ENCODE peak calls at places on chromosomes 6 and 20, in six cellular contexts. One of them, this sample, is unnamed.

GRCh38 chr6:132122871-132123270 is 171.7 kb upstream of the CCN2 start:
- DNase-seq in stimulated activated CD4-positive, alpha-beta T cell treated with anti-CD3 and anti-CD28 coated beads, Interleukin-1b, Interleukin-23, amount 100 ng/mL, for 24 hours: no peak
- DNase-seq in fibroblast of gingiva: no peak
- DNase-seq in HS-5: no peak
- DNase-seq in fibroblast of pulmonary artery: no peak
- DNase-seq in GM06990: no peak
- DNase-seq in this sample: no peak

GRCh38 chr6:143397229-143398222 is 53.0 kb downstream of the ADAT2 start:
- DNase-seq in stimulated activated CD4-positive, alpha-beta T cell treated with anti-CD3 and anti-CD28 coated beads, Interleukin-1b, Interleukin-23, amount 100 ng/mL, for 24 hours: no peak
- DNase-seq in fibroblast of gingiva: peak; percentile 7
- DNase-seq in HS-5: peak; percentile 36
- DNase-seq in fibroblast of pulmonary artery: peak; percentile 92
- DNase-seq in GM06990: no peak
- DNase-seq in this sample: no peak

GRCh38 chr20:41572010-41572572 is 46.1 kb downstream of the CHD6 start:
- DNase-seq in stimulated activated CD4-positive, alpha-beta T cell treated with anti-CD3 and anti-CD28 coated beads, Interleukin-1b, Interleukin-23, amount 100 ng/mL, for 24 hours: no peak
- DNase-seq in fibroblast of gingiva: no peak
- DNase-seq in HS-5: no peak
- DNase-seq in fibroblast of pulmonary artery: peak; percentile 10
- DNase-seq in GM06990: no peak
- DNase-seq in this sample: no peak

GRCh38 chr6:105384004-105384403 is 18.9 kb downstream of the PREP start:
- DNase-seq in stimulated activated CD4-positive, alpha-beta T cell treated with anti-CD3 and anti-CD28 coated beads, Interleukin-1b, Interleukin-23, amount 100 ng/mL, for 24 hours: no peak
- DNase-seq in fibroblast of gingiva: no peak
- DNase-seq in HS-5: no peak
- DNase-seq in fibroblast of pulmonary artery: no peak
- DNase-seq in GM06990: no peak
- DNase-seq in this sample: no peak

GRCh38 chr20:56776345-56776744 is 147.2 kb downstream of the TFAP2C start:
- DNase-seq in stimulated activated CD4-positive, alpha-beta T cell treated with anti-CD3 and anti-CD28 coated beads, Interleukin-1b, Interleukin-23, amount 100 ng/mL, for 24 hours: no peak
- DNase-seq in fibroblast of gingiva: no peak
- DNase-seq in HS-5: no peak
- DNase-seq in fibroblast of pulmonary artery: no peak
- DNase-seq in GM06990: no peak
- DNase-seq in this sample: no peak

GRCh38 chr6:158622545-158623190 is 21.9 kb downstream of the DYNLT1 start:
- DNase-seq in stimulated activated CD4-positive, alpha-beta T cell treated with anti-CD3 and anti-CD28 coated beads, Interleukin-1b, Interleukin-23, amount 100 ng/mL, for 24 hours: no peak
- DNase-seq in fibroblast of gingiva: peak; percentile 39
- DNase-seq in HS-5: no peak
- DNase-seq in fibroblast of pulmonary artery: no peak
- DNase-seq in GM06990: no peak
- DNase-seq in this sample: no peak

GRCh38 chr6:135299256-135299655 is 118.1 kb downstream of the MYB start:
- DNase-seq in stimulated activated CD4-positive, alpha-beta T cell treated with anti-CD3 and anti-CD28 coated beads, Interleukin-1b, Interleukin-23, amount 100 ng/mL, for 24 hours: no peak
- DNase-seq in fibroblast of gingiva: no peak
- DNase-seq in HS-5: peak; percentile 22
- DNase-seq in fibroblast of pulmonary artery: peak; percentile 90
- DNase-seq in GM06990: no peak
- DNase-seq in this sample: no peak

GRCh38 chr20:63087872-63088680 is 81.3 kb upstream of the BHLHE23 start:
- DNase-seq in stimulated activated CD4-positive, alpha-beta T cell treated with anti-CD3 and anti-CD28 coated beads, Interleukin-1b, Interleukin-23, amount 100 ng/mL, for 24 hours: no peak
- DNase-seq in fibroblast of gingiva: no peak
- DNase-seq in HS-5: no peak
- DNase-seq in fibroblast of pulmonary artery: no peak
- DNase-seq in GM06990: no peak
- DNase-seq in this sample: no peak

GRCh38 chr6:167119680-167120556 is 3.0 kb upstream of the CCR6 start:
- DNase-seq in stimulated activated CD4-positive, alpha-beta T cell treated with anti-CD3 and anti-CD28 coated beads, Interleukin-1b, Interleukin-23, amount 100 ng/mL, for 24 hours: no peak
- DNase-seq in fibroblast of gingiva: no peak
- DNase-seq in HS-5: no peak
- DNase-seq in fibroblast of pulmonary artery: no peak
- DNase-seq in GM06990: no peak
- DNase-seq in this sample: no peak

GRCh38 chr6:79671605-79672266 is 40.6 kb downstream of the SH3BGRL2 start:
- DNase-seq in stimulated activated CD4-positive, alpha-beta T cell treated with anti-CD3 and anti-CD28 coated beads, Interleukin-1b, Interleukin-23, amount 100 ng/mL, for 24 hours: peak; percentile 6
- DNase-seq in fibroblast of gingiva: peak; percentile 13
- DNase-seq in HS-5: no peak
- DNase-seq in fibroblast of pulmonary artery: peak; percentile 31
- DNase-seq in GM06990: no peak
- DNase-seq in this sample: peak; percentile 81

GRCh38 chr6:136115941-136116340 is 134.2 kb downstream of the MTFR2 start:
- DNase-seq in stimulated activated CD4-positive, alpha-beta T cell treated with anti-CD3 and anti-CD28 coated beads, Interleukin-1b, Interleukin-23, amount 100 ng/mL, for 24 hours: no peak
- DNase-seq in fibroblast of gingiva: no peak
- DNase-seq in HS-5: no peak
- DNase-seq in fibroblast of pulmonary artery: no peak
- DNase-seq in GM06990: no peak
- DNase-seq in this sample: no peak

GRCh38 chr20:41249781-41250281 is 67.7 kb downstream of the ZHX3 start:
- DNase-seq in stimulated activated CD4-positive, alpha-beta T cell treated with anti-CD3 and anti-CD28 coated beads, Interleukin-1b, Interleukin-23, amount 100 ng/mL, for 24 hours: no peak
- DNase-seq in fibroblast of gingiva: peak; percentile 47
- DNase-seq in HS-5: peak; percentile 22
- DNase-seq in fibroblast of pulmonary artery: peak; percentile 82
- DNase-seq in GM06990: peak; percentile 21
- DNase-seq in this sample: no peak

GRCh38 chr6:112258636-112259336 is 4.4 kb upstream of the LAMA4 start:
- DNase-seq in stimulated activated CD4-positive, alpha-beta T cell treated with anti-CD3 and anti-CD28 coated beads, Interleukin-1b, Interleukin-23, amount 100 ng/mL, for 24 hours: no peak
- DNase-seq in fibroblast of gingiva: no peak
- DNase-seq in HS-5: no peak
- DNase-seq in fibroblast of pulmonary artery: no peak
- DNase-seq in GM06990: no peak
- DNase-seq in this sample: no peak

GRCh38 chr6:45478235-45478634 is 100.5 kb upstream of the SUPT3H start:
- DNase-seq in stimulated activated CD4-positive, alpha-beta T cell treated with anti-CD3 and anti-CD28 coated beads, Interleukin-1b, Interleukin-23, amount 100 ng/mL, for 24 hours: no peak
- DNase-seq in fibroblast of gingiva: no peak
- DNase-seq in HS-5: peak; percentile 54
- DNase-seq in fibroblast of pulmonary artery: peak; percentile 76
- DNase-seq in GM06990: no peak
- DNase-seq in this sample: no peak

GRCh38 chr20:48825551-48825885 is 2.3 kb downstream of the PREX1 start:
- DNase-seq in stimulated activated CD4-positive, alpha-beta T cell treated with anti-CD3 and anti-CD28 coated beads, Interleukin-1b, Interleukin-23, amount 100 ng/mL, for 24 hours: no peak
- DNase-seq in fibroblast of gingiva: no peak
- DNase-seq in HS-5: no peak
- DNase-seq in fibroblast of pulmonary artery: no peak
- DNase-seq in GM06990: no peak
- DNase-seq in this sample: no peak